ENCODE peak calls at places on chromosome 15, in five cellular contexts. One of them, this sample, is unnamed.

GRCh38 chr15:78174398-78174797 is 25.2 kb downstream of the IDH3A start:
- DNase-seq in cardiac muscle cell: no peak
- DNase-seq in MM.1S: peak; percentile 75
- DNase-seq in neuronal stem cell: no peak
- DNase-seq in tibial artery: no peak
- DNase-seq in this sample: no peak

GRCh38 chr15:32869814-32870213 is 152.0 kb downstream of the GREM1 start:
- DNase-seq in cardiac muscle cell: no peak
- DNase-seq in MM.1S: no peak
- DNase-seq in neuronal stem cell: no peak
- DNase-seq in tibial artery: no peak
- DNase-seq in this sample: no peak

GRCh38 chr15:43225201-43225949 is 4.6 kb upstream of the EPB42 start:
- DNase-seq in cardiac muscle cell: peak; percentile 67
- DNase-seq in MM.1S: peak; percentile 80
- DNase-seq in neuronal stem cell: peak; percentile 37
- DNase-seq in tibial artery: peak; percentile 42
- DNase-seq in this sample: no peak

GRCh38 chr15:67164811-67165652 is 89.4 kb downstream of the AAGAB start:
- DNase-seq in cardiac muscle cell: peak; percentile 55
- DNase-seq in MM.1S: no peak
- DNase-seq in neuronal stem cell: no peak
- DNase-seq in tibial artery: peak; percentile 59
- DNase-seq in this sample: peak; percentile 90

GRCh38 chr15:51253385-51253784 is 85.0 kb downstream of the CYP19A1 start:
- DNase-seq in cardiac muscle cell: no peak
- DNase-seq in MM.1S: no peak
- DNase-seq in neuronal stem cell: no peak
- DNase-seq in tibial artery: no peak
- DNase-seq in this sample: no peak

GRCh38 chr15:70062321-70062956 is 35.3 kb downstream of the TLE3 start:
- DNase-seq in cardiac muscle cell: no peak
- DNase-seq in MM.1S: no peak
- DNase-seq in neuronal stem cell: no peak
- DNase-seq in tibial artery: peak; percentile 53
- DNase-seq in this sample: peak; percentile 88

GRCh38 chr15:96158938-96159337 is 171.6 kb upstream of the NR2F2 start:
- DNase-seq in cardiac muscle cell: no peak
- DNase-seq in MM.1S: no peak
- DNase-seq in neuronal stem cell: no peak
- DNase-seq in tibial artery: peak; percentile 69
- DNase-seq in this sample: no peak

GRCh38 chr15:69081310-69082004 is 67.0 kb downstream of the NOX5 start:
- DNase-seq in cardiac muscle cell: no peak
- DNase-seq in MM.1S: no peak
- DNase-seq in neuronal stem cell: no peak
- DNase-seq in tibial artery: peak; percentile 55
- DNase-seq in this sample: no peak

GRCh38 chr15:69604050-69604378 is 151.4 kb downstream of the RPLP1 start:
- DNase-seq in cardiac muscle cell: no peak
- DNase-seq in MM.1S: no peak
- DNase-seq in neuronal stem cell: no peak
- DNase-seq in tibial artery: no peak
- DNase-seq in this sample: no peak

GRCh38 chr15:50889589-50889988 is 18.9 kb upstream of the AP4E1 start:
- DNase-seq in cardiac muscle cell: no peak
- DNase-seq in MM.1S: no peak
- DNase-seq in neuronal stem cell: no peak
- DNase-seq in tibial artery: no peak
- DNase-seq in this sample: no peak

GRCh38 chr15:35626984-35627383 is 81.0 kb upstream of the DPH6 start:
- DNase-seq in cardiac muscle cell: no peak
- DNase-seq in MM.1S: no peak
- DNase-seq in neuronal stem cell: no peak
- DNase-seq in tibial artery: no peak
- DNase-seq in this sample: no peak

GRCh38 chr15:85532689-85533088 is 152.3 kb downstream of the AKAP13 start:
- DNase-seq in cardiac muscle cell: no peak
- DNase-seq in MM.1S: no peak
- DNase-seq in neuronal stem cell: no peak
- DNase-seq in tibial artery: no peak
- DNase-seq in this sample: no peak

GRCh38 chr15:86595741-86596140 is 516.1 kb downstream of the AGBL1 start:
- DNase-seq in cardiac muscle cell: no peak
- DNase-seq in MM.1S: no peak
- DNase-seq in neuronal stem cell: no peak
- DNase-seq in tibial artery: no peak
- DNase-seq in this sample: no peak

GRCh38 chr15:41936155-41936554 is 36.2 kb downstream of the EHD4 start:
- DNase-seq in cardiac muscle cell: no peak
- DNase-seq in MM.1S: no peak
- DNase-seq in neuronal stem cell: no peak
- DNase-seq in tibial artery: no peak
- DNase-seq in this sample: no peak

GRCh38 chr15:41936649-41937567 is 35.4 kb downstream of the EHD4 start:
- DNase-seq in cardiac muscle cell: no peak
- DNase-seq in MM.1S: no peak
- DNase-seq in neuronal stem cell: no peak
- DNase-seq in tibial artery: no peak
- DNase-seq in this sample: no peak

GRCh38 chr15:41933771-41934170 is 38.6 kb downstream of the EHD4 start:
- DNase-seq in cardiac muscle cell: no peak
- DNase-seq in MM.1S: no peak
- DNase-seq in neuronal stem cell: no peak
- DNase-seq in tibial artery: no peak
- DNase-seq in this sample: peak; percentile 82

GRCh38 chr15:41934843-41935242 is 37.5 kb downstream of the EHD4 start:
- DNase-seq in cardiac muscle cell: no peak
- DNase-seq in MM.1S: no peak
- DNase-seq in neuronal stem cell: no peak
- DNase-seq in tibial artery: no peak
- DNase-seq in this sample: no peak

DNA sequence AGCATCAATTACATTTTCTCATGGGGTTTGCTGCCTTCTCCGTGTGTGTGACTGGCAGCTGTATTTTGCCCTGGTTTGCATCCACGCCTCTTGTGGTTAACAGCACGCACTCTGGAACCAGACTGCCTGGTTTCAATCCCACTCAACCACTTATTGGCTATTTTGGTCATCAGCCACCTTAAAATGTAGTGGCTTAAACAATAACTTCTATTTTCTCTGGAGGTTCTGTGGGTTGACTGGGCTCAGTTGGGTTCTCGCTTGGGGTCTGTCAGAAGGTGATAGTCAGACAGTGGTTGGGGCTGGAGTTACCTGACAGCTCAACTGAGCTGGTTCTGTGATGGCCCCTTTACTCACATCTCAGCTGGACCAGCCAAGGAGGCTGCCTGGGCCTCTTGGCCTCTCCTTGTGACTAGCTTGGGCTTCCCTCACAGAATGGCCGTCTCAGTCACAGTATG is 36.8 kb downstream of the EHD4 start:
- DNase-seq in cardiac muscle cell: no peak
- DNase-seq in MM.1S: peak; percentile 70
- DNase-seq in neuronal stem cell: no peak
- DNase-seq in tibial artery: no peak
- DNase-seq in this sample: no peak
- H3K4me1 ChIP-seq in cardiac muscle cell: peaks cover 39% of the 10 kb centered on the region
- H3K4me1 ChIP-seq in MM.1S: peaks cover 19% of the 10 kb centered on the region
- H3K4me1 ChIP-seq in neuronal stem cell: peaks cover 28% of the 10 kb centered on the region
- H3K4me1 ChIP-seq in tibial artery: no peaks in the 10 kb centered on the region
- H3K4me1 ChIP-seq in this sample: peaks cover 4% of the 10 kb centered on the region

GRCh38 chr15:65027593-65027992 is 1.8 kb downstream of the MTFMT start:
- DNase-seq in cardiac muscle cell: no peak
- DNase-seq in MM.1S: no peak
- DNase-seq in neuronal stem cell: no peak
- DNase-seq in tibial artery: no peak
- DNase-seq in this sample: no peak
- H3K4me3 ChIP-seq in cardiac muscle cell: no peak overlapping the region
- H3K4me3 ChIP-seq in MM.1S: no peak overlapping the region
- H3K4me3 ChIP-seq in neuronal stem cell: no peak overlapping the region
- H3K4me3 ChIP-seq in tibial artery: no peak overlapping the region
- H3K4me3 ChIP-seq in this sample: no peak overlapping the region

GRCh38 chr15:42210703-42211102 is 2.6 kb upstream of the VPS39 start:
- DNase-seq in cardiac muscle cell: no peak
- DNase-seq in MM.1S: no peak
- DNase-seq in neuronal stem cell: no peak
- DNase-seq in tibial artery: no peak
- DNase-seq in this sample: no peak
- H3K36me3 ChIP-seq in cardiac muscle cell: peaks cover 22% of the 10 kb centered on the region
- H3K36me3 ChIP-seq in MM.1S: peaks cover 6% of the 10 kb centered on the region
- H3K36me3 ChIP-seq in neuronal stem cell: peaks cover 6% of the 10 kb centered on the region
- H3K36me3 ChIP-seq in tibial artery: peaks cover 49% of the 10 kb centered on the region
- H3K36me3 ChIP-seq in this sample: peaks cover 6% of the 10 kb centered on the region

DNA sequence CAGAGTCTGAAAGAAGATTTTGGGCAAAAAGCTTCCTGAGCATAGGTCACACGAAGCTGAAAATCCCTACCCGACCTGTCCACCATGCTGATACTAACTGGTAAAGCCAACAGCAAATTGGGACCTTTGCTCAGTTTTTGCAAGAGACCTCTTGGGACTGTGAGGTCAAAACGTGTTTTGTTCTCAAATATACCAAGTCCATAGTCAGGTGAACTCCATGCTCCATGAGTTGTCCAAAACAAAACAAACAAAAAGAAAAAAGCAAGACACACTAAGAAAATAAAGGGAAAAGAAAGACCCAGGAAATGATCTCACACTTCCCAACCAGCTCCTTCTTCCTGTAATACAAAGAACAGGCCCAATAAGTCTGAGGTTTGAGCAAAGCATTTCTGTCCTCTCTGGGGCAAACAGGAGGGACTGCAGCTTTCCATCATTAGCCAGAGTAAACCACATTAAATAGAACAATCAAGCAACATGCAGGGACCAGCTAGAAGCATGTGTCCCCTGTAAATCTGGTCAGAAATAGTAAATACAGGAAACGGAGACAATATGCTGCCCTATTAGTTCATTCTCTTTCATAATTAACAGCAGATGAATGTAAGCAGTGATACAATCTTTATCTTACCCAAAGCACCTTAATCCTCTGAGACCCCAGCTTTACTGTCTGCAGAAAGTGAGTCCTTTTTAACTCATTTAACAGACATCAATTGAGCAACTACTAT is 125.0 kb upstream of the LIPC start:
- DNase-seq in cardiac muscle cell: no peak
- DNase-seq in MM.1S: no peak
- DNase-seq in neuronal stem cell: no peak
- DNase-seq in tibial artery: no peak
- DNase-seq in this sample: no peak
- H3K4me1 ChIP-seq in cardiac muscle cell: no peaks in the 10 kb centered on the region
- H3K4me1 ChIP-seq in MM.1S: peaks cover 18% of the 10 kb centered on the region
- H3K4me1 ChIP-seq in neuronal stem cell: peaks cover 15% of the 10 kb centered on the region
- H3K4me1 ChIP-seq in tibial artery: no peaks in the 10 kb centered on the region
- H3K4me1 ChIP-seq in this sample: no peaks in the 10 kb centered on the region